ENCODE peak calls at places on chromosomes 11 and 22, in six cellular contexts. P is GM12878, O is K562, I is H1, L is GM12891, R is HepG2. C is an unnamed sample.

GRCh38 chr22:47192651-47193437 is 430.4 kb downstream of the TBC1D22A start:
- DNase-seq in P (no peak), R (no peak), O (peak; percentile 18), L (no peak), I (no peak), C (peak; percentile 37)

GRCh38 chr11:117300773-117301172 is 9.6 kb downstream of the BACE1-AS start:
- DNase-seq in O (peak; percentile 23), L (no peak), R (no peak), I (no peak), P (no peak), C (no peak)

GRCh38 chr22:40183029-40183581 is 5.4 kb downstream of the TNRC6B start:
- DNase-seq in L (no peak), R (peak; percentile 68), I (no peak), O (peak; percentile 35), P (no peak), C (no peak)

GRCh38 chr11:57288771-57289579 is 35.8 kb downstream of the TNKS1BP1 start:
- DNase-seq in L (no peak), P (no peak), I (no peak), R (peak; percentile 41), O (no peak), C (no peak)

GRCh38 chr11:107591446-107592236 is 694 bp downstream of the ELMOD1 start:
- DNase-seq in L (peak; percentile 30), O (no peak), P (no peak), I (no peak), R (no peak), C (peak; percentile 23)

GRCh38 chr22:19958083-19959042 is 16.7 kb upstream of the TXNRD2 start:
- DNase-seq in O (no peak), R (no peak), P (no peak), I (no peak), L (no peak), C (no peak)

GRCh38 chr11:4991066-4991465 is 3.6 kb upstream of the OR51L1 start:
- DNase-seq in P (no peak), O (peak; percentile 61), I (no peak), R (no peak), L (no peak), C (no peak)

GRCh38 chr11:30990625-30991348 is 378.8 kb downstream of the DCDC1 start:
- DNase-seq in L (no peak), I (no peak), P (no peak), R (no peak), O (no peak), C (no peak)

GRCh38 chr22:26564672-26565071 is 25.3 kb downstream of the TPST2 start:
- DNase-seq in R (no peak), O (no peak), L (no peak), P (no peak), I (no peak), C (no peak)

GRCh38 chr11:46597609-46598219 is 3.9 kb upstream of the AMBRA1 start:
- DNase-seq in I (no peak), P (no peak), R (no peak), L (no peak), O (peak; percentile 87), C (no peak)

GRCh38 chr11:73218106-73218829 is at the start of gene P2RY2:
- DNase-seq in L (peak; percentile 54), R (peak; percentile 53), P (no peak), O (no peak), I (peak; percentile 15), C (no peak)

GRCh38 chr22:44187652-44188230 is 7.0 kb downstream of the PARVG start:
- DNase-seq in O (no peak), L (no peak), I (no peak), P (no peak), R (no peak), C (no peak)

GRCh38 chr11:7703785-7704184 is 2.5 kb downstream of the OVCH2 start:
- DNase-seq in O (no peak), R (no peak), P (no peak), I (no peak), L (no peak), C (no peak)

GRCh38 chr11:111633248-111633647 is 31.0 kb downstream of the SIK2 start:
- DNase-seq in I (no peak), R (peak; percentile 90), O (no peak), L (no peak), P (no peak), C (no peak)

GRCh38 chr11:11964774-11965150 is 43.7 kb downstream of the DKK3 start:
- DNase-seq in P (no peak), O (no peak), R (no peak), L (no peak), I (no peak), C (no peak)

GRCh38 chr11:113862430-113862829 is 12.9 kb downstream of the USP28 start:
- DNase-seq in O (no peak), P (no peak), L (no peak), I (no peak), R (peak; percentile 79), C (no peak)

GRCh38 chr11:26928636-26929035 is 65.3 kb upstream of the FIBIN start:
- DNase-seq in L (no peak), I (no peak), O (no peak), P (no peak), R (no peak), C (no peak)
- TF ChIP-seq TAF1 in L (no peak), I (no peak), O (no peak), P (no peak), R (no peak), C (no peak)

GRCh38 chr11:82864268-82864667 is 36.0 kb downstream of the PRCP start:
- DNase-seq in L (no peak), P (no peak), I (peak; percentile 15), O (peak; percentile 50), R (peak; percentile 57), C (no peak)

GRCh38 chr11:82869657-82870056 is 30.6 kb downstream of the PRCP start:
- DNase-seq in P (no peak), I (no peak), L (no peak), R (no peak), O (no peak), C (no peak)

GRCh38 chr11:82871646-82872045 is 28.6 kb downstream of the PRCP start:
- DNase-seq in O (no peak), I (no peak), P (no peak), R (no peak), L (no peak), C (no peak)

GRCh38 chr11:82865841-82866240 is 34.4 kb downstream of the PRCP start:
- DNase-seq in O (no peak), R (no peak), P (no peak), I (no peak), L (no peak), C (no peak)

GRCh38 chr11:82867495-82868082 is 32.6 kb downstream of the PRCP start:
- DNase-seq in I (peak; percentile 9), L (peak; percentile 13), O (peak; percentile 86), P (peak; percentile 26), R (peak; percentile 75), C (no peak)
- TF ChIP-seq POLR2A in I (no peak), L (no peak), O (no peak), P (no peak), R (no peak), C (no peak)

GRCh38 chr11:61626580-61627380 is 45.9 kb upstream of the SYT7 start:
- DNase-seq in O (no peak), P (no peak), I (no peak), L (no peak), R (peak; percentile 34), C (no peak)
- TF ChIP-seq POLR2AphosphoS5 in O (no peak), P (no peak), I (peak; percentile 32), L (no peak), R (no peak), C (no peak)

GRCh38 chr11:121808096-121808495 is 307.9 kb downstream of the BLID start:
- DNase-seq in R (no peak), I (no peak), L (no peak), P (no peak), O (no peak), C (no peak)

GRCh38 chr11:121814962-121815361 is 301.1 kb downstream of the BLID start:
- DNase-seq in O (no peak), R (no peak), L (no peak), P (no peak), I (no peak), C (no peak)

GRCh38 chr11:121807051-121807450 is 309.0 kb downstream of the BLID start:
- DNase-seq in P (no peak), O (no peak), R (no peak), I (no peak), L (no peak), C (no peak)

GRCh38 chr11:121810291-121810690 is 305.7 kb downstream of the BLID start:
- DNase-seq in P (no peak), O (no peak), L (no peak), I (no peak), R (no peak), C (no peak)
- TF ChIP-seq TAF1 in P (no peak), O (no peak), L (no peak), I (no peak), R (no peak), C (no peak)

DNA sequence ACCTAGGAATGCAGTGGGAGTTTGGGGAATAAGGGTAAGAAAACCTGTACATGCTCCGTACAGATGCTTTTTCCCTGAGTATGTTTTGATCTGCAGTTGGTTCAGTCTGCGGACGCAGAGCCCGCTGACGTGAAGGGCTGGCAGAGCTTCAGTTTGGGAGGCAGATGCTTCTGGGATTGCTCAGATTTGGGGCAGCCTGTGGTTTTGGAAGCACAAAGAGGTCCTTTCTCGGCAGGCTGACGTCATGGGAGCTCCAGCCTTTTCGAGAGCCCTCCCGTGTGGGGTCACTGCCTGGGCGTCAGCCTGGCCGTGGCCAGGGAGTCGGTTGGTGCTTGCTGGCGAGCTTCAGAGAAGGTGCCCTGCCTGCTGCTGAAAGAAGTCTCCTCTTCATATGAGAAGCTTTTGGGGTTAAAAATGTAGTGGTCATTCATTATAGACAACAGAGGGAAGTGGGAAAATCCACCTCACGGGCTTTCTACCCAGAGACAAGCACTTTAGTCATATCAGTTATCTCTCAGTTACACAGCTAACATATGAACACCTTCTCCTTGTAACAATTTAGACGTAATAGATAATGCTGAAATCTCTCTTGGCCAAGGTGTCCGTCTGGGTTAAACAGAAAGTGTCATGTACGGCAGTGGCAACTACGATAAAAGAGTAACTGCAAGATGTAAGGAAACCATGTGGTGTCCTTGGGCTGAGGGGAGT is 26.8 kb downstream of the TPCN2 start:
- DNase-seq in P (no peak), R (no peak), I (no peak), O (peak; percentile 61), L (no peak), C (no peak)
- TF ChIP-seq POLR2A in P (no peak), R (no peak), I (no peak), O (no peak), L (no peak), C (no peak)

DNA sequence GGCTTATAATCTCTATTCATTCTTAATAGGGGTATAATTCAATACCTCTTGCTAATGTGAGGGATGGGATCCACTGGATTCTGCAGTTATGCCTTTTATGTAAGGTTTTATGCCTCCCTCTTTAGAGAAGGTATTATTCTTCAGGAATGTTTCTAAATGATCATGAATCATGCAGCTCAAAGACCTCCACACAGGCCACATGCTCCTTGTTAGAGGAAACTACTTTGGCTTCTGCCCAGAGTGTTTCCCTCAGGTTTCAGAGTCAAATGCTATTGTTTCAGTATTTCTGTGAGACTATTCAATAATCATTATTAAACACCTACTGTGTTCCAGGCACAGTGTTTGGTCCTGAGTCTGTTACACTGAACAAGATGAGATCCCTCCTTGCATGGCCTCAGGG is 115.9 kb downstream of the RAB38 start:
- DNase-seq in I (no peak), O (no peak), R (no peak), L (no peak), P (no peak), C (no peak)
- TF ChIP-seq POLR2AphosphoS5 in I (no peak), O (no peak), R (no peak), L (no peak), P (no peak), C (no peak)

GRCh38 chr11:64638017-64638664 is 47.1 kb downstream of the SLC22A12 start:
- DNase-seq in P (no peak), I (no peak), O (no peak), L (no peak), R (no peak), C (no peak)
- TF ChIP-seq TAF1 in P (no peak), I (no peak), O (no peak), L (no peak), R (no peak), C (no peak)